ENCODE peak calls at places on chromosomes 1 and 21, in ten cellular contexts. T is progenitor cell of endocrine pancreas; W is bronchial epithelial cell; E is transverse colon; D is CD8-positive, alpha-beta T cell; B is cardiac fibroblast; O is omental fat pad; H is A549; K is heart left ventricle; S is nephron progenitor cell. Q is an unnamed sample.

GRCh38 chr1:28369225-28369517 is 369 bp upstream of the PHACTR4 start:
- DNase-seq in T (no peak), W (no peak), E (no peak), D (no peak), B (no peak), O (no peak), H (no peak), K (no peak), S (no peak), Q (no peak)

GRCh38 chr1:232655041-232655745 is 25.3 kb upstream of the SIPA1L2 start:
- DNase-seq in T (no peak), W (peak), E (no peak), D (no peak), B (no peak), O (no peak), H (no peak), K (no peak), S (no peak), Q (no peak)

GRCh38 chr1:63592536-63593302 is 492 bp upstream of the PGM1 start:
- DNase-seq in T (no peak), W (peak), E (peak), D (no peak), B (no peak), O (no peak), H (no peak), K (no peak), S (no peak), Q (no peak)

GRCh38 chr1:17533201-17533600 is 6.3 kb upstream of the ARHGEF10L start:
- DNase-seq in T (no peak), W (no peak), E (no peak), D (no peak), B (no peak), O (no peak), H (no peak), K (no peak), S (no peak), Q (no peak)

GRCh38 chr1:209398330-209398991 is 185.1 kb upstream of the CAMK1G start:
- DNase-seq in T (no peak), W (peak), E (peak), D (no peak), B (peak), O (no peak), H (peak), K (peak), S (no peak), Q (no peak)

GRCh38 chr21:45019076-45019886 is 55.1 kb upstream of the ADARB1 start:
- DNase-seq in T (peak), W (no peak), E (peak), D (no peak), B (no peak), O (no peak), H (no peak), K (peak), S (peak), Q (no peak)

GRCh38 chr21:36661511-36662309 is 37.2 kb upstream of the SIM2 start:
- DNase-seq in T (no peak), W (peak), E (peak), D (no peak), B (peak), O (no peak), H (peak), K (peak), S (peak), Q (no peak)

GRCh38 chr21:45002381-45003204 is 62.8 kb downstream of the SLX9 start:
- DNase-seq in T (no peak), W (no peak), E (no peak), D (no peak), B (no peak), O (no peak), H (no peak), K (peak), S (no peak), Q (no peak)

GRCh38 chr1:193472838-193473398 is 286.5 kb upstream of the B3GALT2 start:
- DNase-seq in T (no peak), W (no peak), E (no peak), D (no peak), B (no peak), O (no peak), H (no peak), K (no peak), S (no peak), Q (no peak)

GRCh38 chr1:168794057-168794456 is 65.1 kb upstream of the DPT start:
- DNase-seq in T (no peak), W (no peak), E (no peak), D (no peak), B (no peak), O (no peak), H (no peak), K (no peak), S (no peak), Q (no peak)

GRCh38 chr1:53090227-53091147 is 28.5 kb downstream of the PODN start:
- DNase-seq in T (no peak), W (no peak), E (peak), D (no peak), B (peak), O (no peak), H (no peak), K (no peak), S (no peak), Q (peak)

GRCh38 chr1:149884433-149885363 is 14.7 kb upstream of the BOLA1 start:
- DNase-seq in T (no peak), W (peak), E (no peak), D (no peak), B (peak), O (no peak), H (no peak), K (no peak), S (no peak), Q (no peak)

GRCh38 chr1:24866211-24867063 is 63.6 kb downstream of the RUNX3 start:
- DNase-seq in T (no peak), W (no peak), E (no peak), D (no peak), B (no peak), O (no peak), H (no peak), K (no peak), S (no peak), Q (peak)

GRCh38 chr1:32889731-32890278 is 3.5 kb downstream of the HPCA start:
- DNase-seq in T (no peak), W (no peak), E (no peak), D (no peak), B (no peak), O (no peak), H (no peak), K (no peak), S (no peak), Q (no peak)

GRCh38 chr1:51048670-51049069 is 53.4 kb upstream of the C1orf185 start:
- DNase-seq in T (no peak), W (no peak), E (no peak), D (no peak), B (no peak), O (no peak), H (no peak), K (no peak), S (no peak), Q (no peak)

GRCh38 chr1:91651671-91652071 is 151.0 kb downstream of the CDC7 start:
- DNase-seq in T (no peak), W (no peak), E (peak), D (no peak), B (peak), O (peak), H (no peak), K (peak), S (peak), Q (no peak)

GRCh38 chr1:93442276-93442675 is 5.6 kb upstream of the FNBP1L start:
- DNase-seq in T (no peak), W (peak), E (peak), D (no peak), B (peak), O (no peak), H (no peak), K (no peak), S (no peak), Q (no peak)

GRCh38 chr1:180166436-180166800 is 11.7 kb downstream of the QSOX1 start:
- DNase-seq in T (no peak), W (no peak), E (no peak), D (no peak), B (no peak), O (no peak), H (no peak), K (no peak), S (no peak), Q (no peak)

GRCh38 chr1:18746981-18747380 is 112.5 kb downstream of the TAS1R2 start:
- DNase-seq in T (no peak), W (no peak), E (no peak), D (no peak), B (no peak), O (no peak), H (no peak), K (no peak), S (no peak), Q (no peak)

GRCh38 chr1:54294846-54295245 is 94.9 kb downstream of the MRPL37 start:
- DNase-seq in T (no peak), W (no peak), E (no peak), D (no peak), B (no peak), O (no peak), H (no peak), K (no peak), S (no peak), Q (no peak)

GRCh38 chr1:209433649-209434031 is 149.9 kb upstream of the CAMK1G start:
- DNase-seq in T (no peak), W (peak), E (no peak), D (no peak), B (peak), O (no peak), H (no peak), K (no peak), S (no peak), Q (no peak)

GRCh38 chr1:116664366-116664983 is 3.1 kb downstream of the IGSF3 start:
- DNase-seq in T (no peak), W (peak), E (no peak), D (no peak), B (no peak), O (no peak), H (no peak), K (no peak), S (no peak), Q (no peak)

GRCh38 chr1:202124107-202124506 is 1.4 kb downstream of the GPR37L1 start:
- DNase-seq in T (no peak), W (no peak), E (no peak), D (no peak), B (no peak), O (no peak), H (no peak), K (no peak), S (no peak), Q (no peak)

GRCh38 chr1:28553229-28553930 is 495 bp downstream of the TRNAU1AP start:
- DNase-seq in T (peak), W (peak), E (peak), D (no peak), B (peak), O (peak), H (peak), K (peak), S (peak), Q (peak)

GRCh38 chr1:183716286-183716685 is 63.2 kb upstream of the APOBEC4 start:
- DNase-seq in T (no peak), W (no peak), E (no peak), D (no peak), B (no peak), O (no peak), H (no peak), K (no peak), S (no peak), Q (no peak)

DNA sequence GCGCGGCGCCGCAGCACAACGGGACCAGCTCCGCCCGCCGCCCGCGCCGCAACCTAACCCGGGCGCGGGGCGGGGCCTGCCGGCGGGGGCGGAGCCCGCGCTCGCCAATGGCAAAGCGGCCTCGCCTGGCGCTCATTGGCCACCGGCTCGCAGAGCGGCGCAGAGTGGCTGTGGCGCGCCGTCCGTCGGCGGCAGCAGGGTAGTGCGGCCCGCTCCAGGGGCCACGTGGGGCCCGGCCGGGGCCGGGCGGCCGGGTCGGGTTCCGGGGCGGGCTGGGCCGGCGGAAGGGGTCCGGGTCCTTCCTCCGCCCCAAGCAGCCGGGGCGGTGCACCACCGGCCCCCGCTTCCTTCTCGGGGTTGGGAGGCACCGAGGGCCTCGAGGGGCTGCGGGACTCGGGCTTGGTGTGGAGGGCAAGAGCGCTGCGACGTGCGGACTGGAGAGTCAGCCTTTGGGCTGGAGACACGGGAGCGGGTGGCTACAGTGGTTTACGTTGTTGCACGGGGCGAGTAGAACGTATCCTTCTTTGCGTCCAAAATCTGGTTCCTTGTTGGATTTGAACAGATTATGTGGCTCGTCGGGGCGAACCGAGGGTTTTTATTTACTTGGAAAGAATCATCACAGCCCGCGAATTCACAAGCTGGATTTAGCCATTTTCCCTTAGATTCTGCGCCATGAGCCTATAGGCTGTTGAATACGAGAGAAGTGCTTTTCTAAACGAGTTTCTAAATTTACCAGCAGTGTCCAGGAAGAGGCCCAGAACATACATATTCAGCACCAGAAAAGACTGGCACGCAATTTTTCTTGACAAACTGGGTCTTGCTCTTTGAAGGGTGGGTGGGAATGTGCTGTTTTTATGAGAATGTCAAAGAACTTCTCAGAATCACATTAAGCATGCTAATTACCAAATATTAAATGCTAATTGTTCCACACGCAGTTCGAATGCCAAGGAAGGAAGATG is at the start of gene SRM:
- DNase-seq in T (peak), W (peak), E (peak), D (peak), B (peak), O (peak), H (peak), K (peak), S (peak), Q (peak)
- TF ChIP-seq CTCF in T (peak), W (peak), E (peak), D (peak), B (peak), O (no peak), H (no peak), K (peak), S (no peak), Q (peak)

DNA sequence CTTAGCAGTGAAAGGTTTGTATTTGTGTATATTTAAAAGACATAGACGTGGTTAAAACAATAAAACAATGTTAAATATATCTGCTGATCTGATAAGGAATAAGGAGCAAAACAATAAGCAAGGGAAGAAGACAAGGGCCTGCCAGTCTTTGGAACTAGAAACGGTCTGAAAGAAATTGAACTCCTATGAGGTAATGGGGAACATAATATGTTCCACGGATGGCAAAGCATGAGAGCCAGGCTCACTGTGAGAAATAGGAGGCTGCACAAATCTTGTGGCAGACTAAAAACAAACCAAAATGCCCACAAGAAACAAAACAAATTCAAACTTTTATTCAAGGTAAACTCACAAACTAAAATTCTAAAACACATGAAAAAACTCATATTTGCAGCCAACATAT is 150.5 kb downstream of the NTMT2 start:
- DNase-seq in T (no peak), W (no peak), E (no peak), D (no peak), B (no peak), O (no peak), H (no peak), K (no peak), S (no peak), Q (no peak)
- TF ChIP-seq CTCF in T (no peak), W (no peak), E (no peak), D (no peak), B (no peak), O (no peak), H (no peak), K (no peak), S (no peak), Q (no peak)

GRCh38 chr1:113106910-113107309 is 33.9 kb downstream of the LRIG2 start:
- DNase-seq in T (no peak), W (no peak), E (no peak), D (no peak), B (no peak), O (no peak), H (no peak), K (no peak), S (no peak), Q (no peak)

GRCh38 chr1:113109908-113110554 is 37.0 kb downstream of the LRIG2 start:
- DNase-seq in T (no peak), W (peak), E (no peak), D (no peak), B (peak), O (no peak), H (peak), K (no peak), S (no peak), Q (no peak)
- TF ChIP-seq CTCF in T (no peak), W (no peak), E (no peak), D (no peak), B (peak), O (no peak), H (no peak), K (peak), S (no peak), Q (no peak)

GRCh38 chr1:94801919-94802546 is 18.1 kb upstream of the SLC44A3 start:
- DNase-seq in T (no peak), W (peak), E (peak), D (no peak), B (peak), O (no peak), H (peak), K (peak), S (peak), Q (no peak)
- TF ChIP-seq CTCF in T (peak), W (peak), E (peak), D (no peak), B (peak), O (no peak), H (peak), K (peak), S (peak), Q (no peak)

DNA sequence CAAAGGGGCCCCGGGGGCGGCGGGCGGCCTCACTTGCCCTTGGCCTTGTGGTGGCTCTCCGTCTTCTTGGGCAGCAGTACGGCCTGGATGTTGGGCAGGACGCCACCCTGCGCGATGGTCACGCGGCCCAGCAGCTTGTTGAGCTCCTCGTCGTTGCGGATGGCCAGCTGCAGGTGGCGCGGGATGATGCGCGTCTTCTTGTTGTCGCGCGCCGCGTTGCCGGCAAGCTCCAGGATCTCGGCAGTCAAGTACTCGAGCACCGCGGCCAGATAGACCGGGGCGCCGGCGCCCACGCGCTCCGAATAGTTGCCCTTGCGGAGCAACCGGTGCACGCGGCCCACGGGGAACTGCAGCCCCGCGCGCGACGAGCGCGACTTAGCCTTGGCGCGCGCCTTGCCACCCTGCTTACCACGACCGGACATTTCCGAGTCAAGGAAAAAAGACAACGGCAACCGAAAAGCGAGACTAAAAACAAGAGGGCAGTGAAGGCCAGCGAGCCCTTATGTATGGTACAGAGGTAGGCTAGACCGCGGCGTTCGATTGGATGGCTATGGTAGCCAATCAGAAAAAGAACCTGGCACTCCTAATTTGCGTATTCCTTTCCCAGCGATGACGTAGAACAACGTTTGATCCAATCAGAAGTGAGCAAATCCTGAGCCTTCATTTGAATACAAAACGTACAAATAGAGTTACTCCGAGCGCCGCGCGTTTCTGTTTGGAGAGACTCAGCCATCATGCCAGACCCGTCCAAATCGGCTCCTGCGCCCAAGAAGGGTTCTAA is 29.6 kb upstream of the RNF187 start:
- DNase-seq in T (peak), W (peak), E (peak), D (peak), B (peak), O (peak), H (peak), K (peak), S (peak), Q (peak)
- TF ChIP-seq CTCF in T (peak), W (peak), E (no peak), D (peak), B (no peak), O (no peak), H (no peak), K (peak), S (no peak), Q (no peak)

DNA sequence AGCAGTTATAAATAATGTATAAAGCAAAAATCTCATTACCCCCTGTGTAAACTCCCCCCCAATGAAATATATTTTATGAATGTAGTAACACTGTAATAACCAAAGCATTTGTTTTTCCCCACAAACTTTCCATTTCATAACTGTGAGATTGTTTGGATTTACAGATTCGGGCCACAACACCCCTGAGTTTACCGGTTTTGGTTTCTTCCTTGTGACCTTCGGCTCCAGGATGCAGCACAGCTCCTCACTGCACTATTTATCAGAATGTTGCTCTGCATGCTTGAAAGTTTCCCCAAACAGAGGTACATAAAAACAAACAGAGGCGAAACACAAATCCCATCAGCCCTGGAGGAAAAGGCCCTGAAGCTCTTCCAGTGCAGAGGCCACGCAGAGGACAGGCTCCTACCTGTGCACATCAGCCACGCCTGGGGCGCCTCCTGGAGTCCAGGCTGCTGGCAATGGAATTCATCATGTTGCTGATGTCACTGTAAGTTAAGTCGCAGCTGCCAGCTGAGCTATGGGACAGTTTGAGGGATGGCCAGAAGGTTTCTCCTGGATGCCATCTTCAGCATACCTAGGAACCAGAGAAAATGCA is 122.0 kb downstream of the LMO4 start:
- DNase-seq in T (no peak), W (peak), E (peak), D (peak), B (no peak), O (no peak), H (no peak), K (no peak), S (no peak), Q (no peak)
- TF ChIP-seq CTCF in T (no peak), W (peak), E (no peak), D (no peak), B (no peak), O (no peak), H (no peak), K (no peak), S (no peak), Q (no peak)

Q was measured in natural killer cell.